ENCODE peak calls at places on chromosomes 4 and X, in seven cellular contexts. One of them, this sample, is unnamed.
A peak's percentile ranks its signal among the peaks of the same experiment; 100 is the strongest.

GRCh38 chr4:115781528-115782146 is 668.2 kb upstream of the NDST4 start:
- DNase-seq in kidney glomerular epithelial cell: no peak
- DNase-seq in WERI-Rb-1: no peak
- DNase-seq in Caki2: no peak
- DNase-seq in ureter: no peak
- DNase-seq in GM23248: no peak
- DNase-seq in GM20000: no peak
- DNase-seq in this sample: no peak

GRCh38 chr4:1608196-1608820 is 75.8 kb downstream of the FAM53A start:
- DNase-seq in ureter: no peak
- DNase-seq in Caki2: no peak
- DNase-seq in kidney glomerular epithelial cell: no peak
- DNase-seq in WERI-Rb-1: no peak
- DNase-seq in GM23248: no peak
- DNase-seq in GM20000: no peak
- DNase-seq in this sample: no peak

GRCh38 chr4:105306158-105306781 is 159.6 kb downstream of the TET2 start:
- DNase-seq in Caki2: no peak
- DNase-seq in GM23248: peak; percentile 2
- DNase-seq in WERI-Rb-1: no peak
- DNase-seq in ureter: no peak
- DNase-seq in GM20000: peak; percentile 69
- DNase-seq in kidney glomerular epithelial cell: no peak
- DNase-seq in this sample: no peak

GRCh38 chr4:106569151-106570029 is 200.8 kb upstream of the GIMD1 start:
- DNase-seq in kidney glomerular epithelial cell: no peak
- DNase-seq in GM20000: no peak
- DNase-seq in Caki2: no peak
- DNase-seq in WERI-Rb-1: no peak
- DNase-seq in GM23248: peak; percentile 53
- DNase-seq in ureter: no peak
- DNase-seq in this sample: peak; percentile 58

GRCh38 chr4:13733817-13734216 is 106.3 kb upstream of the BOD1L1 start:
- DNase-seq in Caki2: no peak
- DNase-seq in ureter: no peak
- DNase-seq in WERI-Rb-1: no peak
- DNase-seq in kidney glomerular epithelial cell: no peak
- DNase-seq in GM20000: no peak
- DNase-seq in GM23248: no peak
- DNase-seq in this sample: no peak

GRCh38 chr4:56728512-56728911 is 47.4 kb upstream of the HOPX start:
- DNase-seq in ureter: peak; percentile 86
- DNase-seq in WERI-Rb-1: no peak
- DNase-seq in Caki2: peak; percentile 10
- DNase-seq in kidney glomerular epithelial cell: peak; percentile 17
- DNase-seq in GM20000: no peak
- DNase-seq in GM23248: peak; percentile 83
- DNase-seq in this sample: peak; percentile 29

GRCh38 chr4:138889216-138889615 is 126.4 kb upstream of the NOCT start:
- DNase-seq in kidney glomerular epithelial cell: no peak
- DNase-seq in ureter: no peak
- DNase-seq in WERI-Rb-1: no peak
- DNase-seq in Caki2: no peak
- DNase-seq in GM23248: no peak
- DNase-seq in GM20000: no peak
- DNase-seq in this sample: no peak

GRCh38 chr4:159673221-159673620 is 570.3 kb downstream of the RAPGEF2 start:
- DNase-seq in Caki2: no peak
- DNase-seq in ureter: no peak
- DNase-seq in kidney glomerular epithelial cell: no peak
- DNase-seq in GM23248: no peak
- DNase-seq in GM20000: no peak
- DNase-seq in WERI-Rb-1: no peak
- DNase-seq in this sample: no peak

GRCh38 chrX:18887821-18888205 is 96.1 kb downstream of the PHKA2 start:
- DNase-seq in kidney glomerular epithelial cell: no peak
- DNase-seq in ureter: no peak
- DNase-seq in WERI-Rb-1: peak; percentile 89
- DNase-seq in Caki2: no peak
- DNase-seq in GM23248: no peak
- DNase-seq in GM20000: no peak
- DNase-seq in this sample: no peak

GRCh38 chr4:80266267-80266901 is at the start of gene FGF5:
- DNase-seq in WERI-Rb-1: peak; percentile 77
- DNase-seq in GM20000: peak; percentile 20
- DNase-seq in Caki2: peak; percentile 36
- DNase-seq in ureter: no peak
- DNase-seq in GM23248: peak; percentile 99
- DNase-seq in kidney glomerular epithelial cell: peak; percentile 63
- DNase-seq in this sample: peak; percentile 92

GRCh38 chrX:31128849-31129248 is 57.0 kb upstream of the FTHL17 start:
- DNase-seq in Caki2: no peak
- DNase-seq in ureter: no peak
- DNase-seq in GM20000: no peak
- DNase-seq in kidney glomerular epithelial cell: no peak
- DNase-seq in WERI-Rb-1: no peak
- DNase-seq in GM23248: no peak
- DNase-seq in this sample: no peak